ENCODE peak calls at places on chromosomes 5 and 9, in four cellular contexts. Y is lower lobe of right lung, W is HFFc6, N is tibial nerve. R is an unnamed sample.

GRCh38 chr5:45800331-45800730 is 104.2 kb upstream of the HCN1 start:
- DNase-seq in W (no peak), N (no peak), Y (no peak), R (no peak)

GRCh38 chr5:124310453-124310852 is 436.0 kb downstream of the ZNF608 start:
- DNase-seq in Y (no peak), N (no peak), W (no peak), R (no peak)

GRCh38 chr9:18855636-18856035 is 177.4 kb downstream of the SAXO1 start:
- DNase-seq in N (no peak), Y (no peak), W (no peak), R (no peak)

GRCh38 chr5:175351126-175351525 is 92.9 kb downstream of the DRD1 start:
- DNase-seq in N (no peak), Y (no peak), W (no peak), R (no peak)

GRCh38 chr9:129750010-129750409 is 2.8 kb downstream of the PTGES start:
- DNase-seq in Y (no peak), W (peak), N (no peak), R (no peak)

GRCh38 chr9:98080346-98080745 is 23.8 kb downstream of the NANS start:
- DNase-seq in N (no peak), Y (no peak), W (peak), R (no peak)

GRCh38 chr9:107597743-107598217 is 108.2 kb upstream of the KLF4 start:
- DNase-seq in W (no peak), N (no peak), Y (no peak), R (no peak)

GRCh38 chr9:37202091-37202490 is 81.7 kb downstream of the ZCCHC7 start:
- DNase-seq in W (no peak), N (no peak), Y (no peak), R (no peak)

GRCh38 chr9:122087406-122088200 is 5.5 kb downstream of the TTLL11 start:
- DNase-seq in N (no peak), W (peak), Y (no peak), R (no peak)

GRCh38 chr9:15999422-16000339 is 446.8 kb downstream of the CCDC171 start:
- DNase-seq in N (no peak), Y (no peak), W (peak), R (peak)

GRCh38 chr5:94031631-94032030 is 290.2 kb upstream of the POU5F2 start:
- DNase-seq in N (no peak), W (peak), Y (no peak), R (peak)

GRCh38 chr9:132548971-132549649 is 33.3 kb upstream of the BARHL1 start:
- DNase-seq in W (no peak), Y (no peak), N (no peak), R (no peak)

GRCh38 chr9:135329571-135330306 is 149.8 kb upstream of the PPP1R26 start:
- DNase-seq in N (no peak), W (no peak), Y (no peak), R (no peak)

GRCh38 chr5:57221049-57221568 is 47.2 kb downstream of the GPBP1 start:
- DNase-seq in Y (no peak), W (peak), N (no peak), R (peak)

GRCh38 chr9:135779571-135779970 is 77.6 kb downstream of the KCNT1 start:
- DNase-seq in N (no peak), W (no peak), Y (no peak), R (no peak)

GRCh38 chr9:99825158-99826046 is 3.7 kb downstream of the NR4A3 start:
- DNase-seq in Y (peak), N (no peak), W (no peak), R (no peak)

GRCh38 chr5:132322266-132322665 is 28.1 kb downstream of the SLC22A4 start:
- DNase-seq in N (no peak), W (no peak), Y (no peak), R (no peak)

GRCh38 chr5:172763120-172763464 is 7.9 kb downstream of the DUSP1 start:
- DNase-seq in Y (no peak), W (no peak), N (no peak), R (no peak)

GRCh38 chr9:99411068-99411467 is 189.0 kb downstream of the SEC61B start:
- DNase-seq in Y (no peak), N (no peak), W (peak), R (no peak)

GRCh38 chr9:111525056-111525977 is at the start of gene ZNF483:
- DNase-seq in N (peak), W (peak), Y (peak), R (peak)

GRCh38 chr5:142316051-142316450 is 8.8 kb downstream of the SPRY4 start:
- DNase-seq in Y (no peak), N (no peak), W (peak), R (no peak)

GRCh38 chr5:9160747-9161146 is 385.1 kb downstream of the SEMA5A start:
- DNase-seq in W (no peak), Y (no peak), N (no peak), R (no peak)

GRCh38 chr9:34684145-34684544 is 6.9 kb downstream of the CCL19 start:
- DNase-seq in Y (no peak), W (no peak), N (no peak), R (no peak)

GRCh38 chr5:179115845-179116524 is 55.8 kb downstream of the ZNF354C start:
- DNase-seq in W (no peak), Y (peak), N (no peak), R (no peak)

GRCh38 chr9:21812945-21813568 is 10.6 kb downstream of the MTAP start:
- DNase-seq in W (peak), N (peak), Y (peak), R (peak)

GRCh38 chr9:21684831-21685362 is 117.5 kb upstream of the MTAP start:
- DNase-seq in N (no peak), Y (no peak), W (peak), R (no peak)

GRCh38 chr5:78320461-78320860 is 26.0 kb upstream of the AP3B1 start:
- DNase-seq in W (peak), Y (no peak), N (no peak), R (no peak)

GRCh38 chr9:6000955-6001354 is 14.5 kb downstream of the RANBP6 start:
- DNase-seq in N (no peak), W (no peak), Y (no peak), R (no peak)

GRCh38 chr5:144844086-144844485 is 673.4 kb downstream of the KCTD16 start:
- DNase-seq in W (peak), N (no peak), Y (no peak), R (no peak)

GRCh38 chr5:10233505-10233904 is 16.2 kb downstream of the ATPSCKMT start:
- DNase-seq in Y (no peak), N (no peak), W (peak), R (peak)
- TF ChIP-seq CTCF in Y (peak), N (no peak), W (peak), R (peak)

GRCh38 chr5:37757980-37758582 is 81.8 kb downstream of the GDNF start:
- DNase-seq in Y (no peak), N (no peak), W (no peak), R (no peak)
- TF ChIP-seq CTCF in Y (no peak), N (no peak), W (peak), R (peak)

GRCh38 chr5:177303121-177303924 is at the start of the genes PRELID1 and RAB24:
- DNase-seq in N (peak), W (peak), Y (peak), R (no peak)
- TF ChIP-seq CTCF in N (peak), W (peak), Y (peak), R (peak)

DNA sequence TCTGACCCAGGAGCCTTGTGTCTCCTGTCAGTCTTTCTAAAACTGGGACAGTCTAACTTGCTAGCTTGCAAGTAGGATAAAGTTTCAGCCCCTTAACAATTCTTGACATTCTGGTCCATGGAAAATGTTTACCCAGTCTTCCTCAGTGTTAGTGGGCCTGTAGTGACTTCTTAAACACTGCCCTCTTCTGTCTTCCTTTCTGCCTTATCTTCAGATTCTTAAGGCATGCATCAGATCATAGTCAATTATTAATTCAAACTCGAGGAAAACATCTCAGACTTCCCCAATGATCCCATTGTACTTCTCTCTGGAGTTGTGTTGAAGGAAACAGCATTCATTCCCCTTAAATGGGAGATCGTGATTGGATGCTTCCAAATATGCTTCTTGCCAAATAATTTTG is 1199.8 kb downstream of the DTWD2 start:
- DNase-seq in Y (no peak), W (no peak), N (no peak), R (no peak)
- TF ChIP-seq CTCF in Y (no peak), W (no peak), N (no peak), R (no peak)

DNA sequence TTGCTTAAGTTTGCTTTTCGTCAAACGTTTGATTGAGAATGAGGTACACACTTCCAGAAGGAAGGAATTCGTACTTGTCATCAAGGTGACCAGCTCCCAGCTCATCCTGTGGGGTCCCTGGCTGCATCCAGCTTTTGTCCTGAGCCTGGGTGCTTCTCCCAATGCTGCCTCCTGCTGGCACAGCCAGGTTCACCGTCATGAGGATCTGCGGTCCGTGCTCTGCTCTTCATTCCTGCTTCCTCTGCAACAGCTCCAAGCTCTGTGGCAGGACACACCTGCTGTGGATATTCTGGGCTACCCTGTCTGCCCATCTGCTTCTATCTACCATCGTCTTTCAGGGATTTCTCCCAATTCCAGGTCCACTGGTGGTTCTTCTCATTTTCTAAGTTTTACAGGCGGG is 13.3 kb upstream of the UBE2QL1 start:
- DNase-seq in Y (no peak), W (no peak), N (no peak), R (no peak)
- TF ChIP-seq CTCF in Y (peak), W (peak), N (no peak), R (peak)